ENCODE peak calls at places on chromosomes 7 and 10, in six cellular contexts. H is stimulated activated CD4-positive, alpha-beta T cell treated with anti-CD3 and anti-CD28 coated beads, Interleukin-15, amount 100 ng/mL, for 48 hours; N is activated CD4-positive, alpha-beta T cell treated with anti-CD3 and anti-CD28 coated beads, Interleukin-2, amount 10 ng/mL, durations not matched to agents 7 days and 5 days; U is fibroblast of gingiva; E is hepatocyte; V is erythroblast. S is an unnamed sample.

GRCh38 chr10:689433-690226 is at the start of gene DIP2C:
- DNase-seq in H (no peak), N (no peak), U (peak), E (peak), V (no peak), S (no peak)

GRCh38 chr10:119663866-119664698 is 12.9 kb downstream of the BAG3 start:
- DNase-seq in H (no peak), N (peak), U (peak), E (no peak), V (peak), S (no peak)

GRCh38 chr10:25294032-25294926 is 119.5 kb downstream of the GPR158 start:
- DNase-seq in H (no peak), N (no peak), U (no peak), E (peak), V (no peak), S (no peak)

GRCh38 chr10:44030132-44030531 is 354.8 kb downstream of the CXCL12 start:
- DNase-seq in H (peak), N (peak), U (no peak), E (no peak), V (peak), S (no peak)

GRCh38 chr7:151897951-151898686 is 21.2 kb upstream of the PRKAG2 start:
- DNase-seq in H (no peak), N (no peak), U (no peak), E (no peak), V (no peak), S (no peak)

GRCh38 chr10:115942106-115942505 is 330.9 kb downstream of the GFRA1 start:
- DNase-seq in H (no peak), N (no peak), U (no peak), E (no peak), V (no peak), S (no peak)

GRCh38 chr10:98267069-98267893 is 713 bp downstream of the LOXL4 start:
- DNase-seq in H (no peak), N (no peak), U (no peak), E (no peak), V (no peak), S (no peak)

GRCh38 chr7:50832744-50833143 is 50.0 kb upstream of the GRB10 start:
- DNase-seq in H (peak), N (peak), U (no peak), E (peak), V (no peak), S (no peak)

GRCh38 chr10:77967611-77968022 is 41.1 kb upstream of the DLG5 start:
- DNase-seq in H (no peak), N (no peak), U (no peak), E (peak), V (no peak), S (no peak)

GRCh38 chr10:60140681-60141632 is 234.6 kb upstream of the CCDC6 start:
- DNase-seq in H (no peak), N (no peak), U (no peak), E (peak), V (no peak), S (no peak)

S was measured in stimulated activated naive B cell treated with anti-CD40 and anti-IgM and Interleukin-4, amounts not matched to agents 10 μg/mL and 1 μg/mL and 100 μg/mL, for 72 hours.